ENCODE peak calls at places on chromosome 14, in six cellular contexts. K, Z, V, L, N and W are unnamed samples.

GRCh38 chr14:31834616-31835015 is 242.5 kb upstream of the ARHGAP5 start:
- DNase-seq in K (no peak), Z (no peak), V (no peak), L (peak), N (no peak), W (peak)

GRCh38 chr14:76844223-76844622 is 18.0 kb downstream of the LRRC74A start:
- DNase-seq in K (peak), Z (peak), V (peak), L (peak), N (peak), W (peak)

GRCh38 chr14:68816943-68817430 is 24.1 kb upstream of the ZFP36L1 start:
- DNase-seq in K (no peak), Z (no peak), V (no peak), L (no peak), N (no peak), W (no peak)

GRCh38 chr14:64550539-64551333 is 975 bp downstream of the PPP1R36 start:
- DNase-seq in K (no peak), Z (no peak), V (no peak), L (no peak), N (no peak), W (no peak)

GRCh38 chr14:92407395-92407794 is 84.4 kb downstream of the SLC24A4 start:
- DNase-seq in K (no peak), Z (no peak), V (no peak), L (no peak), N (no peak), W (no peak)

GRCh38 chr14:36496346-36496745 is 23.7 kb downstream of the NKX2-1 start:
- DNase-seq in K (no peak), Z (no peak), V (no peak), L (no peak), N (no peak), W (no peak)

GRCh38 chr14:28761438-28762289 is 4.9 kb upstream of the FOXG1 start:
- DNase-seq in K (no peak), Z (no peak), V (peak), L (no peak), N (no peak), W (no peak)

GRCh38 chr14:43132441-43132840 is 1374.6 kb downstream of the FSCB start:
- DNase-seq in K (no peak), Z (no peak), V (no peak), L (no peak), N (no peak), W (no peak)

GRCh38 chr14:74535756-74536325 is 42.3 kb downstream of the ISCA2 start:
- DNase-seq in K (no peak), Z (no peak), V (no peak), L (no peak), N (no peak), W (no peak)

GRCh38 chr14:102363182-102363952 is 626 bp downstream of the TECPR2 start:
- DNase-seq in K (no peak), Z (no peak), V (no peak), L (peak), N (peak), W (peak)

GRCh38 chr14:75648066-75648838 is 12.4 kb downstream of the ERG28 start:
- DNase-seq in K (peak), Z (peak), V (no peak), L (peak), N (peak), W (peak)

GRCh38 chr14:106605548-106606448 is 1079.4 kb downstream of the TMEM121 start:
- DNase-seq in K (no peak), Z (no peak), V (no peak), L (peak), N (peak), W (no peak)

GRCh38 chr14:102605026-102605425 is 12.6 kb downstream of the RCOR1 start:
- DNase-seq in K (peak), Z (no peak), V (no peak), L (no peak), N (no peak), W (peak)

GRCh38 chr14:91904956-91905645 is 37.8 kb upstream of the TC2N start:
- DNase-seq in K (no peak), Z (no peak), V (no peak), L (no peak), N (no peak), W (no peak)

GRCh38 chr14:51929920-51930682 is 59.2 kb upstream of the RTRAF start:
- DNase-seq in K (no peak), Z (no peak), V (no peak), L (no peak), N (no peak), W (no peak)

GRCh38 chr14:40362856-40363255 is 930.6 kb upstream of the FBXO33 start:
- DNase-seq in K (no peak), Z (no peak), V (no peak), L (no peak), N (no peak), W (no peak)

GRCh38 chr14:65100905-65101541 is 1.3 kb downstream of the MAX start:
- DNase-seq in K (no peak), Z (no peak), V (no peak), L (no peak), N (no peak), W (peak)

GRCh38 chr14:68815288-68816182 is 22.7 kb upstream of the ZFP36L1 start:
- DNase-seq in K (no peak), Z (no peak), V (no peak), L (no peak), N (no peak), W (no peak)

GRCh38 chr14:66330916-66331315 is 155.3 kb upstream of the CCDC196 start:
- DNase-seq in K (no peak), Z (no peak), V (no peak), L (no peak), N (no peak), W (no peak)

GRCh38 chr14:25050494-25051170 is 685 bp upstream of the STXBP6 start:
- DNase-seq in K (no peak), Z (no peak), V (no peak), L (no peak), N (no peak), W (peak)

GRCh38 chr14:100542619-100543205 is 44.5 kb downstream of the BEGAIN start:
- DNase-seq in K (no peak), Z (no peak), V (no peak), L (no peak), N (no peak), W (no peak)

GRCh38 chr14:39376671-39377403 is 55.4 kb downstream of the FBXO33 start:
- DNase-seq in K (no peak), Z (no peak), V (no peak), L (peak), N (no peak), W (peak)

GRCh38 chr14:91154851-91155625 is 41.2 kb downstream of the DGLUCY start:
- DNase-seq in K (peak), Z (peak), V (no peak), L (peak), N (no peak), W (peak)

GRCh38 chr14:90573385-90574105 is 176.7 kb downstream of the CALM1 start:
- DNase-seq in K (no peak), Z (no peak), V (no peak), L (no peak), N (no peak), W (no peak)

GRCh38 chr14:75578786-75579781 is 664 bp downstream of the FLVCR2 start:
- DNase-seq in K (no peak), Z (no peak), V (no peak), L (peak), N (no peak), W (peak)

GRCh38 chr14:66070542-66071319 is 415.4 kb upstream of the CCDC196 start:
- DNase-seq in K (no peak), Z (peak), V (no peak), L (peak), N (peak), W (peak)

GRCh38 chr14:30333934-30334333 is 225.0 kb upstream of the G2E3 start:
- DNase-seq in K (no peak), Z (no peak), V (no peak), L (no peak), N (no peak), W (no peak)

GRCh38 chr14:53002576-53002975 is 51.7 kb upstream of the FERMT2 start:
- DNase-seq in K (no peak), Z (no peak), V (no peak), L (peak), N (no peak), W (peak)

GRCh38 chr14:99450266-99450665 is 30.4 kb downstream of the SETD3 start:
- DNase-seq in K (no peak), Z (no peak), V (peak), L (no peak), N (no peak), W (no peak)

GRCh38 chr14:95998656-95999055 is 40.5 kb upstream of the C14orf132 start:
- DNase-seq in K (no peak), Z (no peak), V (no peak), L (peak), N (no peak), W (peak)

GRCh38 chr14:99684356-99684952 is 356 bp downstream of the CYP46A1 start:
- DNase-seq in K (no peak), Z (no peak), V (peak), L (no peak), N (no peak), W (no peak)

GRCh38 chr14:61585598-61586538 is 109.4 kb upstream of the HIF1A start:
- DNase-seq in K (peak), Z (peak), V (peak), L (no peak), N (peak), W (peak)

GRCh38 chr14:101948666-101949205 is 15.6 kb upstream of the DYNC1H1 start:
- DNase-seq in K (no peak), Z (no peak), V (no peak), L (no peak), N (no peak), W (no peak)

GRCh38 chr14:80762829-80763228 is 178.7 kb downstream of the CEP128 start:
- DNase-seq in K (no peak), Z (no peak), V (no peak), L (no peak), N (no peak), W (no peak)

GRCh38 chr14:65941091-65941490 is 528.6 kb downstream of the FUT8 start:
- DNase-seq in K (no peak), Z (no peak), V (no peak), L (no peak), N (no peak), W (no peak)

GRCh38 chr14:61342486-61342885 is 21.1 kb downstream of the PRKCH start:
- DNase-seq in K (no peak), Z (no peak), V (no peak), L (no peak), N (no peak), W (no peak)

GRCh38 chr14:75339059-75339458 is 60.4 kb downstream of the FOS start:
- DNase-seq in K (no peak), Z (no peak), V (no peak), L (no peak), N (no peak), W (peak)

GRCh38 chr14:65749287-65749686 is 336.8 kb downstream of the FUT8 start:
- DNase-seq in K (no peak), Z (no peak), V (no peak), L (no peak), N (no peak), W (no peak)

GRCh38 chr14:74848768-74849167 is 27.2 kb downstream of the PROX2 start:
- DNase-seq in K (no peak), Z (no peak), V (no peak), L (no peak), N (no peak), W (no peak)

GRCh38 chr14:70057519-70058136 is 131.1 kb downstream of the SLC8A3 start:
- DNase-seq in K (no peak), Z (no peak), V (no peak), L (no peak), N (no peak), W (no peak)
- TF ChIP-seq CTCF in K (no peak), Z (no peak), V (no peak), L (no peak), N (no peak), W (no peak)

DNA sequence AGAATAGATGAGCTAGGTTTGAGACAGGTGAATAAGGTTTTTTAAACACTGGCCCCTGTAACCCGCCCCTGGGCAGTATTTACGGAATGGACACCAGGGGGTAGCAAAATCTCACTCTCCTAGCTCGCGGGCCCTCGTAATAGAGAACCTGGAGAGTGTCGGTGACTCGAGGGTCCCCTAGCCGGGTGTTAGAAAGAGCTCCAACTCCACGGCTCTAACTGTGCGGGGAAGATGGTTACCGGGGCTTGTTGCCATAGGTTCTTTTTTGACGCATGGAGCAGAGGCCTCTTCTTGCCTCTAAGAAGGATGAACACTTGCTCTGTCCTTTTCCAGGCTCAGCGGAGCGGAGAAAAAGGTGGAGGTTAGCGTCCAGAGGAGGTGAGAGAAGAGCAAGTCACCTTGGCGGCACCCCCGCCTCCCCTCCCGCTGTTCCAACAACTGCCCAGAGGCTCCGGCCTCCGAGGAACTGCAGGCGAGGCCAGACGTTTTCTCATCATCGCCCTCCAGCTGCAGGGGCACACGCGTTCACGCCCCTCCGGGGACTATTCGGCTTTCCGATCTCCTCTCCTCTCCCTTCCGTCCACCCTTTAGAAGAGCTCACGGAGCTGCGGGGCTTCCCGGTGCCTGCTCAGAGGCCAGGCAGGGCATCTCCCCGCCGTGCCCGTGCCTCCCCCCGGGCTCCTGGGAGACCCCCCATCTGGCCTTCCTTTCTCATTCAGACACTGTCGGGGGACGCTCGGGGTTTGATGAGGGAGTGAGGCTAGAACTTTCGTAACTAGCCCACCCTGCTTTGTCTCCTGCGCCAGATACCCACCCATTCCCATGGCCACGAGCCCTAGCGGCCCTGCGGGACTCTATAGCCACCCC is 1.4 kb upstream of the ARHGEF40 start:
- DNase-seq in K (peak), Z (peak), V (no peak), L (peak), N (peak), W (peak)
- H3K4me3 ChIP-seq in K (no peak), Z (peak), V (peak), L (no peak), N (peak), W (peak)

GRCh38 chr14:32998433-32998832 is 59.8 kb downstream of the NPAS3 start:
- DNase-seq in K (no peak), Z (no peak), V (no peak), L (no peak), N (no peak), W (peak)
- TF ChIP-seq CTCF in K (no peak), Z (peak), V (peak), L (peak), N (peak), W (peak)

GRCh38 chr14:20652996-20653975 is 11.8 kb upstream of the OR6S1 start:
- DNase-seq in K (no peak), Z (no peak), V (no peak), L (peak), N (no peak), W (peak)
- H3K4me3 ChIP-seq in K (no peak), Z (no peak), V (no peak), L (peak), N (no peak), W (no peak)

GRCh38 chr14:105399441-105399775 is 1.1 kb downstream of the TEX22 start:
- DNase-seq in K (no peak), Z (no peak), V (no peak), L (no peak), N (no peak), W (no peak)

GRCh38 chr14:105397350-105397931 is 897 bp upstream of the TEX22 start:
- DNase-seq in K (no peak), Z (no peak), V (no peak), L (no peak), N (peak), W (no peak)

GRCh38 chr14:105400016-105400415 is 1.7 kb downstream of the TEX22 start:
- DNase-seq in K (no peak), Z (no peak), V (no peak), L (no peak), N (no peak), W (no peak)

GRCh38 chr14:105398726-105399440 is 545 bp downstream of the TEX22 start:
- DNase-seq in K (no peak), Z (no peak), V (no peak), L (peak), N (no peak), W (peak)

DNA sequence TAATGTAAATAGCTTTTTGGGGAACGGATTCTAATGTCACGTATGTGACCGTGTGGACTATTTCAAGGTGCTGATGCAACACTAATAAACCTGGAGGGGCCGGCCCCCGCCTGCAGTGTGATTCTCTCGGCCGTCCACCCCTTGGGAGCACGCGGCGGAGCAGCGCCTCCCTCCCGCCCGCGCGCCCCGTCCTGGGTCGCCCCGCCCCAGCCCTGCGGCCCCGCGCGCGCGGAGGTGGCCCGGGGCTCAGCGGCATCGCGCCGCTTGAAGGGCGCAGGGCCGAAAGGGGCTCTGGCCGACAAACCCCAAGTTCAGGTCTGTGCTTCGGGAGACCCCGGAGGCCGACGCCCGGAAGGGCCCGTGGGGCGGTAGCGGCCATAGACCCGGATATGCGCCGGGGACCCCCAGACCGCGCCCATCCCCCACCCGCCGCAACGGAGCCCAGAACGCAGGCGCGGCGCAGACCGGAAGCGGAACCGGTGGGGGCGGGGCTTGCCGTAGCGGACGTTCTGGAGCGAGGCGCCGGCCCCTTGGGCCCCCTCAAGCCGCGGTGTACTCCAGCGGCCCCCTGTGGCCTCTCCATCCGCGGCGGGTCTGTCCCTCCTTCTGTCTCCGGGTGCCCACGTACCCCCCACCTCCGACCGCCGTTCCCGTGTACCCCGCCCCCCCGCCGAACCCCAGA is at the start of gene TEX22:
- DNase-seq in K (peak), Z (peak), V (peak), L (peak), N (peak), W (peak)
- TF ChIP-seq CTCF in K (no peak), Z (peak), V (peak), L (no peak), N (peak), W (no peak)

DNA sequence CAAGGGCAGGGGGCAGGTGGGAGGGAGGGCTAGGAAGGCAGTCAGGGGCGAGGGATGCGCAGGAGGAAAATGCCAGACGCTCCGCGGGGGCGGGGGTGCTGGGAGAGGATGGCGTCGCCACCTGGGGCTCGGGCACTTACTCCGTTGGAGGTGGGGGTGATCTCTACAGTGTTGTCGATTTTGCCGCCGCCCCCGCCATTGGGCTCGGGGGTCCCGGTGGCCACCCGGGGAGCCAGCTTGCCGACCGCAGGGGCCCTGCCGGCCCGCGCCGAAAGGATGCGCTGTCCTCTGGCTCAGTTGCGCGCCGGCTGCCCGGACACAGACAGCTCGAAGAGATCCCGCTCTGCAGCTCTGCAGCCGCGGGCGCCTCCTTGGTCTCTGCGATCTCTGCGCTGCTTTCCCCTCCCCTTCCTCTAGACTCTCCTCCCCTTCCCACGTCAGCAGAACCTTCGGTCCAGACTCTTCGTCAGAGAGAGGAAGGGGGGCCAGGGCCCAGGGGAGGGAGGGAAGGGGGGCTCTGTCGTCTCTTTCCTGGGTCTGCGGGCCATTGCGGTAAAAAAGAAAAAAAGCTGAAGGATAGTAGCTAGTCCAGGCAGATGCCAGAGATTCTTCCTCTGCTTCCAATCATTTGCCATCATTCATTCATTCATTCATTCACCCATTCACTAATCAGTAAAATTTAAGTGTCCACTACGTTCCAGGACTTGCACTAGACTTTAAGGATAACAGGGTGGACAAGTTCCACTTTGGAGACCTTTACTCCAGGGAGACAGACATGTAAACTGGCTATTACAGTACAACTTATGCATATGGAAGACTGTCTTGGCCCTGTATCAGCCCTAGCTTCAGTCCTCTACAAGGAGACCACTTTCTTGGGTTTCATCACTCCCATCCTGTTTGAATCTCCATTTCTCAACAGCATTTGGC is at the start of gene SLC22A17:
- DNase-seq in K (peak), Z (peak), V (peak), L (peak), N (peak), W (peak)
- H3K4me3 ChIP-seq in K (peak), Z (peak), V (peak), L (peak), N (peak), W (peak)

GRCh38 chr14:55438066-55438683 is 2.2 kb downstream of the TBPL2 start:
- DNase-seq in K (no peak), Z (no peak), V (no peak), L (peak), N (no peak), W (peak)
- TF ChIP-seq CTCF in K (no peak), Z (peak), V (peak), L (peak), N (peak), W (peak)